ENCODE peak calls at places on chromosomes 16 and 17, in ten cellular contexts. L is upper lobe of left lung, X is lower lobe of right lung, I is esophagus squamous epithelium, M is mucosa of descending colon, K is gastrocnemius medialis, D is astrocyte of the spinal cord, A is PC-3, S is heart left ventricle, G is fibroblast of pulmonary artery. W is an unnamed sample.

GRCh38 chr16:23132921-23133532 is 16.2 kb downstream of the USP31 start:
- DNase-seq in A (no peak), X (no peak), L (no peak), M (no peak), G (no peak), I (no peak), S (peak; percentile 61), D (peak; percentile 57), K (no peak), W (peak; percentile 59)

GRCh38 chr16:27240948-27241531 is 27.5 kb downstream of the NSMCE1 start:
- DNase-seq in S (peak; percentile 59), M (no peak), X (peak; percentile 38), I (no peak), D (peak; percentile 50), K (no peak), G (peak; percentile 77), A (peak; percentile 27), L (peak; percentile 20), W (peak; percentile 56)

GRCh38 chr17:75146597-75146996 is 7.7 kb downstream of the JPT1 start:
- DNase-seq in X (no peak), D (no peak), A (no peak), M (no peak), S (no peak), K (no peak), I (no peak), G (peak; percentile 33), L (no peak), W (peak; percentile 26)

GRCh38 chr17:13244511-13244910 is 226.7 kb upstream of the ELAC2 start:
- DNase-seq in G (no peak), L (no peak), A (no peak), M (no peak), I (no peak), X (no peak), K (peak; percentile 40), D (no peak), S (no peak), W (peak; percentile 15)

GRCh38 chr16:1895068-1895467 is 23.1 kb upstream of the MEIOB start:
- DNase-seq in M (peak; percentile 51), D (no peak), X (no peak), L (no peak), S (peak; percentile 13), I (no peak), A (no peak), K (no peak), G (no peak), W (no peak)

GRCh38 chr17:76709077-76709950 is 1.5 kb downstream of the MXRA7 start:
- DNase-seq in A (peak; percentile 88), S (peak; percentile 87), K (peak; percentile 79), X (peak; percentile 68), I (no peak), L (peak; percentile 55), G (peak; percentile 95), D (peak; percentile 99), M (peak; percentile 66), W (peak; percentile 98)

GRCh38 chr17:20930065-20930760 is 112.6 kb downstream of the USP22 start:
- DNase-seq in X (no peak), M (no peak), G (no peak), A (no peak), L (no peak), K (no peak), S (no peak), I (no peak), D (peak; percentile 13), W (peak; percentile 37)

GRCh38 chr16:82954224-82954929 is 327.6 kb downstream of the CDH13 start:
- DNase-seq in I (no peak), X (no peak), L (no peak), S (no peak), M (no peak), K (no peak), G (peak; percentile 76), D (peak; percentile 73), A (no peak), W (peak; percentile 60)

DNA sequence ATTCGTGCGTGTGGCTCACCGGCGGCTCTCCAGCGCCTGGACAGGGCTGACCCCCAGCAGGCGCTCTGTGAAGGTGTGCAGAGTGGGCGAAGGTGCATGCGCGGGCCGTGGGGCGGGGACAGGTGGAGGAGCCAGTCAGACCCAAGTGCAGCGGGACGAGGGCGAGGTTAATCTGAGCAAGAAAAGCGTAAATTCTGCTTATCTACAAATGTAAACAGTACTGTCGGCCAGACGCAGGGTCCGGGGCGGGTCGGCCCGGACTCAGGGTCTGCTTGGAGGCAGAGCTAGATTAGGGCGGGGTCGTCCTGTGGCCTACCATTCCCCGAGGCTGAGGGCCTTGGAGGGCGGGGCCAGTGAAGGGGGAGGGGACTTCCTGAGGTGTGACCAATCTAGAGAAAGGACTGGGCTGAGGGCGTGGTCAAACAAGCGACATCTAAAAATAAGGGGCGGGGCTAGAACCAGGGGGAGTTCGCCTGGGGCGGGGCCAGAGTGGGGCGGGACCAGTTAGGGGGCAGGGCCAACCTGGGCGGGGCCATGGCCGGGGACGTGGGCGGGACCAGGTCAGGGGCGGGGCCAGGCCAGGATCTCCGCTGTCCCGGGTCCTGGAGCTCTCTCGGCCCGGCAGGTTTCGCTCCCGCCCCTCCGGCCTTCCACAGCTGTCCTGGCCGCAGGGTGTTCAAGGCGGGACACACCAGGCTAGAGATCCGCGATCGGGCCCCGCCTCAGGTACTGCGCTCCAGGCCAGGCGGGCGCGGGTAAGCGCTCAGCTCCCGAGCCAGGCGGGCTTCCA is at the start of gene SEC14L5:
- DNase-seq in L (peak; percentile 98), D (peak; percentile 96), K (peak; percentile 98), X (peak; percentile 98), A (peak; percentile 95), S (peak; percentile 97), I (peak; percentile 81), M (peak; percentile 100), G (peak; percentile 98), W (peak; percentile 98)
- TF ChIP-seq CTCF in L (no peak), D (no peak), K (no peak), X (no peak), A (no peak), S (no peak), I (no peak), M (no peak), G (no peak), W (no peak)

DNA sequence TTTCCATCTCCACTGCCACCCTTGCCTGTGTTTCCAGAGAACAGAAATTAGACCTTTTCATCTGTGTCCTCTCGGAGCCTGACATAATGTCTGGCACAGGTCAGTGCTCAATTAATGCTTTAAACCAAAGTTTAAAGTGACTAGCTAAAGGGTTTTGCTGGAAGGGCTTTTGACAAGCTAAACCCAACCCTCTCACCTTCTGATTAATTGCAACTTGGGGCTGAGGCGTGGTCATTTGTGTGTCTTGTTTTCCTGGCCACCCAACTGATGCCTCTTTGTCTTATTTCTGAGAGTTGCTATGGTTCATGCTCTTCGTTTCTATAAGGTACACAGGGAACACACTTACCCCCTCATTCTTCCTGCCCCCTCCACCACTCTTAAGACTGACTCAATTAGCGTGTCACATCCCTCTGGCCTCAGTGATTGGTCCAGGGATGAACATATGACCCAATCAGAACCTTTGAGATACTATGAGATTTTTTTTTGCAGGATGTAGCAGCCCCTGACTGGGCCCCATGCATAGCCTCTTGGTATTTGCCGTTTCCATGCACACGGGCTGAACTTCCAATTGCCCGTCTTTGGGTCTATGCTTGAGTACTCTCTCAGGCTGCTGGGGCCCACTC is 15.8 kb upstream of the BRD7 start:
- DNase-seq in L (no peak), X (no peak), M (no peak), A (no peak), D (no peak), S (no peak), I (no peak), K (no peak), G (no peak), W (no peak)
- H3K4me3 ChIP-seq in L (no peak overlapping the region), X (no peak overlapping the region), M (no peak overlapping the region), A (no peak overlapping the region), D (no peak overlapping the region), S (no peak overlapping the region), I (no peak overlapping the region), K (no peak overlapping the region), G (no peak overlapping the region), W (no peak overlapping the region)

GRCh38 chr17:67558740-67559380 is 158.9 kb upstream of the NOL11 start:
- DNase-seq in D (no peak), G (peak; percentile 42), I (no peak), L (no peak), K (peak; percentile 25), M (no peak), S (no peak), X (no peak), A (no peak), W (peak; percentile 41)

GRCh38 chr17:67557052-67557845 is 160.5 kb upstream of the NOL11 start:
- DNase-seq in S (no peak), L (no peak), G (no peak), K (no peak), M (no peak), A (no peak), I (no peak), D (no peak), X (no peak), W (no peak)

GRCh38 chr17:67557921-67558320 is 159.8 kb upstream of the NOL11 start:
- DNase-seq in G (peak; percentile 18), X (no peak), A (no peak), S (no peak), D (peak; percentile 29), I (no peak), L (no peak), M (no peak), K (no peak), W (peak; percentile 49)

GRCh38 chr17:67562036-67562435 is 155.7 kb upstream of the NOL11 start:
- DNase-seq in I (no peak), X (no peak), A (no peak), G (no peak), S (no peak), K (no peak), D (no peak), L (no peak), M (no peak), W (no peak)

DNA sequence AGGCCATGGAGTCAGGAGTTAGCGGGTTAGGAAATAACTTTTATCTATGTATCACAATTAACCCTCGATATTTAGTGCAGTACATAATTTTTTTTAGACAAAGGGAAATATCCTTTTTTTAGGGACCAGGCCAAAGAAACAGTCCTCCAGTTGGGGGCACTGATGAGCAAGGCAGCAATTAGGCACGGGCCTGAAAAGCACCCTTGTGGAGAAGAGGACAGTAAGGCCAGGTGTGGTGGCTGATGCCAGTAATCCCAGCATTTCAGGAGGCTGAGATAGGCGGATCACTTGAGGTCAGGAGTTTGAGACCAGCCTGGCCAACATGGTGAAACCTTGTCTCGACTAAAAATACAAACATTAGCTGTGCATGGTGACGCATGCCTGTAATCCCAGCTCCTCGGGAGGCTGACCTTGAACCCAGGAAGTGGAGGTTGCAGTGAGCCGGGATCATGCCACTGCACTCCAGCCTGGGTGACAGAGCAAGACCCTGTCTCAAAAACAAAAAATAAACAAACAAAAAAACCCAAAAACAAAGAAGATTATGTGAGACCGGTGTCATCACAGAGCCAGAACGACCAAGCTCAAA is 158.3 kb upstream of the NOL11 start:
- DNase-seq in K (no peak), D (no peak), M (peak; percentile 38), X (no peak), I (no peak), G (peak; percentile 3), A (peak; percentile 50), S (no peak), L (no peak), W (no peak)
- TF ChIP-seq CTCF in K (no peak), D (no peak), M (no peak), X (peak; percentile 26), I (no peak), G (peak; percentile 28), A (peak; percentile 68), S (no peak), L (no peak), W (no peak)

DNA sequence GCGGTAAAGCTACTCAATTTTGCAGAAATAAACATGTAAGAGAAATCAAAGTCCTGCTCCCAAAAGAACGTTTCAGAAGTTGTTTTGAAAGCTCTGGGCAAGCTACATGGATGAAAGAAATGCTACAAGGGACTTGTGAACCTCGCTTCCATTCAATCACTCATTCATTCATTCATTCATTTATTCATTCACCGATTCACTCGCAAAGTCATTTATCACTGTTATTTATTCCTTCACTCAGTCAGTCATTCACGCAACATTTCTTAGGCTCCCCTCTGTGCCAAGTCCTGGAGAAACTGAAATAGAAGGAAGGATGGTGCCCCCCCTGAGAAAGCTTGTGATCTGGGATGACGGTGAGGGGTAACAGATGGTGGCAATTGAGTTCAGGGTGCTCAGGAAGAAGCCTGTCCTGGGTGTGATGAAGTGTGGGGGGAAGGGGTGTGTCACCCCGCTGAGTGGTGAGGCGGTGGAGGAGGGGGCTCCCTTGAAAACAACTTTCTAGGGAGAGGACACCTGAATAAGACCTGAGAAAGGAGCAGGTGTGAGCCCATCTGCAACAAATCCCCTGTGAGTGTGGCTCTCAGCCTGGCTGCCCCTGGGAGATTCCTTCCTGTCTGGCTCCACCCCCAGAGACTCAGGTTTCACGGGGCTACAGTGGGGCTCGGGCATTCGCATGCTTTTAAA is 36.3 kb upstream of the PRSS54 start:
- DNase-seq in D (no peak), K (no peak), A (no peak), X (no peak), G (no peak), S (no peak), M (no peak), L (no peak), I (no peak), W (no peak)
- H3K4me3 ChIP-seq in D (no peak overlapping the region), K (no peak overlapping the region), A (no peak overlapping the region), X (no peak overlapping the region), G (no peak overlapping the region), S (no peak overlapping the region), M (no peak overlapping the region), L (no peak overlapping the region), I (no peak overlapping the region), W (no peak overlapping the region)

W was measured in fibroblast of the aortic adventitia.